ENCODE peak calls at places on chromosomes 13 and 19, in five cellular contexts. T is activated T-cell treated with anti-CD3 and anti-CD28 coated beads, Interleukin-2, amount 50 U/mL, for 72 hours; G is stimulated activated CD8-positive, alpha-beta memory T cell treated with anti-CD3 and anti-CD28 coated beads, Interleukin-7, amount 100 ng/mL, for 1 hour; K is skeletal muscle cell; Z is amygdala. V is an unnamed sample.

GRCh38 chr19:50666346-50667176 is 17.3 kb downstream of the C19orf81 start:
- DNase-seq in T (no peak), G (no peak), K (no peak), Z (no peak), V (no peak)

GRCh38 chr19:38713227-38713649 is 31.0 kb downstream of the CAPN12 start:
- DNase-seq in T (no peak), G (no peak), K (peak), Z (peak), V (no peak)

GRCh38 chr19:53903055-53903680 is 5.9 kb upstream of the CACNG7 start:
- DNase-seq in T (peak), G (no peak), K (no peak), Z (no peak), V (no peak)

GRCh38 chr13:24784319-24784718 is 20.4 kb downstream of the RNF17 start:
- DNase-seq in T (no peak), G (no peak), K (no peak), Z (no peak), V (no peak)

GRCh38 chr19:32830231-32831014 is 39.1 kb downstream of the SLC7A9 start:
- DNase-seq in T (no peak), G (no peak), K (peak), Z (no peak), V (no peak)

GRCh38 chr13:94192576-94192975 is 286.9 kb downstream of the DCT start:
- DNase-seq in T (peak), G (no peak), K (no peak), Z (no peak), V (peak)

GRCh38 chr19:39841041-39841440 is 5.1 kb downstream of the FBL start:
- DNase-seq in T (no peak), G (no peak), K (no peak), Z (no peak), V (no peak)

GRCh38 chr19:47545061-47545948 is 27.6 kb downstream of the ZNF541 start:
- DNase-seq in T (no peak), G (no peak), K (no peak), Z (no peak), V (no peak)

GRCh38 chr13:74301200-74302063 is 167.2 kb upstream of the KLF12 start:
- DNase-seq in T (no peak), G (no peak), K (peak), Z (no peak), V (no peak)

GRCh38 chr19:8320564-8321066 is 560 bp downstream of the NDUFA7 start:
- DNase-seq in T (no peak), G (no peak), K (no peak), Z (no peak), V (no peak)

GRCh38 chr19:42066075-42066754 is 3.8 kb downstream of the GRIK5 start:
- DNase-seq in T (no peak), G (no peak), K (no peak), Z (peak), V (peak)

GRCh38 chr13:89514534-89515312 is 1832.8 kb upstream of the MIR17HG start:
- DNase-seq in T (no peak), G (no peak), K (peak), Z (no peak), V (peak)

GRCh38 chr19:35545855-35546381 is 492 bp downstream of the TMEM147 start:
- DNase-seq in T (peak), G (peak), K (no peak), Z (no peak), V (peak)

GRCh38 chr19:16561382-16561781 is 10.8 kb downstream of the SLC35E1 start:
- DNase-seq in T (no peak), G (no peak), K (no peak), Z (peak), V (peak)

GRCh38 chr13:41212881-41213280 is 18.5 kb upstream of the KBTBD7 start:
- DNase-seq in T (no peak), G (no peak), K (no peak), Z (no peak), V (no peak)

GRCh38 chr19:9947441-9947840 is 11.1 kb upstream of the OLFM2 start:
- DNase-seq in T (no peak), G (no peak), K (no peak), Z (no peak), V (no peak)

GRCh38 chr13:37775871-37776270 is 93.7 kb downstream of the TRPC4 start:
- DNase-seq in T (no peak), G (no peak), K (no peak), Z (no peak), V (no peak)

GRCh38 chr13:46554971-46555370 is 2.0 kb downstream of the LRCH1 start:
- DNase-seq in T (no peak), G (no peak), K (no peak), Z (no peak), V (no peak)

GRCh38 chr13:49649244-49649962 is 21.1 kb downstream of the ARL11 start:
- DNase-seq in T (no peak), G (no peak), K (peak), Z (no peak), V (peak)

GRCh38 chr19:3904233-3904632 is 23.7 kb downstream of the ATCAY start:
- DNase-seq in T (no peak), G (no peak), K (no peak), Z (no peak), V (no peak)

GRCh38 chr13:48199404-48199991 is 33.5 kb upstream of the ITM2B start:
- DNase-seq in T (no peak), G (no peak), K (no peak), Z (no peak), V (peak)

GRCh38 chr19:3463039-3463958 is 17.0 kb downstream of the SMIM24 start:
- DNase-seq in T (no peak), G (no peak), K (no peak), Z (no peak), V (no peak)

GRCh38 chr19:49809155-49809986 is 3.7 kb downstream of the FUZ start:
- DNase-seq in T (peak), G (no peak), K (no peak), Z (peak), V (no peak)

GRCh38 chr19:7832781-7833180 is 2.8 kb downstream of the EVI5L start:
- DNase-seq in T (no peak), G (no peak), K (no peak), Z (peak), V (no peak)

GRCh38 chr19:35557539-35558399 is 5.7 kb downstream of the ATP4A start:
- DNase-seq in T (peak), G (peak), K (no peak), Z (no peak), V (peak)

GRCh38 chr19:46076951-46077814 is 36.4 kb upstream of the IGFL4 start:
- DNase-seq in T (peak), G (no peak), K (peak), Z (peak), V (peak)

GRCh38 chr19:35639321-35639639 is 2.3 kb upstream of the ETV2 start:
- DNase-seq in T (no peak), G (no peak), K (no peak), Z (no peak), V (no peak)

GRCh38 chr13:92379371-92379770 is 847.2 kb upstream of the GPC6 start:
- DNase-seq in T (no peak), G (no peak), K (no peak), Z (no peak), V (peak)

GRCh38 chr19:35696835-35697234 is 7.5 kb upstream of the ZBTB32 start:
- DNase-seq in T (peak), G (no peak), K (no peak), Z (no peak), V (no peak)

GRCh38 chr13:20415694-20416107 is 110.0 kb downstream of the CRYL1 start:
- DNase-seq in T (no peak), G (no peak), K (no peak), Z (no peak), V (no peak)

GRCh38 chr19:15367439-15367838 is 12.1 kb downstream of the AKAP8 start:
- DNase-seq in T (no peak), G (no peak), K (no peak), Z (no peak), V (no peak)

GRCh38 chr13:73451120-73452029 is 392.6 kb downstream of the KLF5 start:
- DNase-seq in T (no peak), G (no peak), K (no peak), Z (no peak), V (no peak)

GRCh38 chr19:7004313-7004931 is 16.8 kb downstream of the MBD3L2B start:
- DNase-seq in T (peak), G (no peak), K (no peak), Z (no peak), V (no peak)

GRCh38 chr13:99031725-99032298 is 53.9 kb upstream of the DOCK9 start:
- DNase-seq in T (no peak), G (no peak), K (no peak), Z (no peak), V (peak)

GRCh38 chr13:30708541-30708940 is 26.8 kb upstream of the ALOX5AP start:
- DNase-seq in T (no peak), G (no peak), K (no peak), Z (no peak), V (no peak)

GRCh38 chr19:42075364-42075615 is 676 bp upstream of the ZNF574 start:
- DNase-seq in T (no peak), G (no peak), K (no peak), Z (no peak), V (no peak)

GRCh38 chr13:50592412-50593145 is 250.9 kb downstream of the DLEU7 start:
- DNase-seq in T (no peak), G (no peak), K (peak), Z (no peak), V (no peak)

GRCh38 chr13:44174769-44175425 is 198.7 kb upstream of the SERP2 start:
- DNase-seq in T (no peak), G (no peak), K (no peak), Z (no peak), V (no peak)

GRCh38 chr19:17727843-17728242 is 8.6 kb downstream of the MAP1S start:
- DNase-seq in T (no peak), G (no peak), K (no peak), Z (no peak), V (no peak)

GRCh38 chr13:114096811-114097503 is 35.5 kb downstream of the RASA3 start:
- DNase-seq in T (no peak), G (no peak), K (no peak), Z (no peak), V (no peak)